ENCODE peak calls at places on chromosomes 6 and 20, in four cellular contexts. V, E, I and Y are unnamed samples. For H3K27me3, the result is how much of the 10 kb centered on the place peaks cover.

GRCh38 chr6:63573899-63574553 is 1.7 kb downstream of the LOC128125822 start:
- DNase-seq in I (peak), E (no peak), V (peak), Y (no peak)

GRCh38 chr6:150857062-150857905 is 8.2 kb upstream of the MTHFD1L start:
- DNase-seq in V (no peak), E (no peak), I (peak), Y (no peak)

GRCh38 chr6:12012231-12012565 is at the start of gene HIVEP1:
- DNase-seq in V (no peak), E (no peak), I (no peak), Y (no peak)

GRCh38 chr20:18504479-18505060 is 3.2 kb upstream of the SEC23B start:
- DNase-seq in E (no peak), I (peak), V (no peak), Y (no peak)

GRCh38 chr6:143449731-143450452 is 603 bp downstream of the ADAT2 start:
- DNase-seq in V (peak), I (peak), E (peak), Y (peak)

GRCh38 chr6:159110013-159110412 is 59.2 kb upstream of the FNDC1 start:
- DNase-seq in V (peak), E (no peak), I (no peak), Y (no peak)

GRCh38 chr6:68572525-68572924 is 62.6 kb upstream of the ADGRB3 start:
- DNase-seq in I (no peak), V (no peak), E (no peak), Y (no peak)

GRCh38 chr20:44180814-44181213 is 6.2 kb downstream of the JPH2 start:
- DNase-seq in V (no peak), E (no peak), I (no peak), Y (no peak)

GRCh38 chr6:139161817-139162284 is 27.0 kb downstream of the HECA start:
- DNase-seq in I (no peak), E (no peak), V (peak), Y (peak)

GRCh38 chr20:33318096-33318429 is 35.0 kb downstream of the BPIFB1 start:
- DNase-seq in I (no peak), V (no peak), E (no peak), Y (no peak)

GRCh38 chr20:33319986-33320385 is 37.0 kb downstream of the BPIFB1 start:
- DNase-seq in V (no peak), E (no peak), I (no peak), Y (no peak)

GRCh38 chr20:33323236-33323635 is 40.2 kb downstream of the BPIFB1 start:
- DNase-seq in E (no peak), V (no peak), I (no peak), Y (no peak)

GRCh38 chr20:33325350-33325749 is 42.3 kb downstream of the BPIFB1 start:
- DNase-seq in V (no peak), I (no peak), E (no peak), Y (no peak)

GRCh38 chr20:33322456-33322855 is 39.4 kb downstream of the BPIFB1 start:
- DNase-seq in E (no peak), V (no peak), I (no peak), Y (no peak)
- H3K27me3 ChIP-seq in E (under half), V (under half), I (under half), Y (under half)

DNA sequence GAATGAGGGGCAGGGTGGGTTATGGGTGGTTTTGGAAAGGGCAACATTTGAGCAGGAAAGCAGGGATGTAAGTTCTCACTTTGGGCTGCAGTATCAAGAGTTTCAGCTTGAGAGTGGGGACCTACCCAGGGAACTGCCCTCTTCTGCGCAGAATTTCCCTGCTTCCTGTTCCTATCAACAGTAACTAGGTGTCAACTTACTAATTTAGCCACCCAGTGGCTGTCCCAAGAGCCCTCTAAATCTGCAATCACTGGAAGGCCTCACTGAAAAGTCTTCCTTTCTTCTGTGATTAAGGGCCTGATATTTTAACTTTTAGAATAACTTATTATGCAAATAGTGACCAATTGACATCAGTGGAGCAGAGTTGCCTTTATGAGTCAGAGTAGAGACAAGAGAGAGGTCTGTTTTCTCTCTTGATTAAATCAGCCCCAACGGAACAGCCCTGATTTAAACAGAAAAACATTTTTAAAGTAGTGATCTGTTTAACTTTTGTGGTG is 118.2 kb upstream of the RIPOR2 start:
- DNase-seq in E (no peak), V (no peak), I (no peak), Y (no peak)
- H3K27ac ChIP-seq in E (no peak), V (peak), I (no peak), Y (no peak)

GRCh38 chr20:61391185-61391584 is 139.1 kb downstream of the CDH4 start:
- DNase-seq in E (no peak), I (no peak), V (no peak), Y (no peak)

GRCh38 chr20:61397146-61397545 is 145.1 kb downstream of the CDH4 start:
- DNase-seq in E (no peak), I (no peak), V (no peak), Y (no peak)

GRCh38 chr20:61396262-61396848 is 144.3 kb downstream of the CDH4 start:
- DNase-seq in I (no peak), E (no peak), V (no peak), Y (no peak)

GRCh38 chr20:61391812-61392520 is 139.9 kb downstream of the CDH4 start:
- DNase-seq in E (no peak), V (no peak), I (no peak), Y (no peak)

DNA sequence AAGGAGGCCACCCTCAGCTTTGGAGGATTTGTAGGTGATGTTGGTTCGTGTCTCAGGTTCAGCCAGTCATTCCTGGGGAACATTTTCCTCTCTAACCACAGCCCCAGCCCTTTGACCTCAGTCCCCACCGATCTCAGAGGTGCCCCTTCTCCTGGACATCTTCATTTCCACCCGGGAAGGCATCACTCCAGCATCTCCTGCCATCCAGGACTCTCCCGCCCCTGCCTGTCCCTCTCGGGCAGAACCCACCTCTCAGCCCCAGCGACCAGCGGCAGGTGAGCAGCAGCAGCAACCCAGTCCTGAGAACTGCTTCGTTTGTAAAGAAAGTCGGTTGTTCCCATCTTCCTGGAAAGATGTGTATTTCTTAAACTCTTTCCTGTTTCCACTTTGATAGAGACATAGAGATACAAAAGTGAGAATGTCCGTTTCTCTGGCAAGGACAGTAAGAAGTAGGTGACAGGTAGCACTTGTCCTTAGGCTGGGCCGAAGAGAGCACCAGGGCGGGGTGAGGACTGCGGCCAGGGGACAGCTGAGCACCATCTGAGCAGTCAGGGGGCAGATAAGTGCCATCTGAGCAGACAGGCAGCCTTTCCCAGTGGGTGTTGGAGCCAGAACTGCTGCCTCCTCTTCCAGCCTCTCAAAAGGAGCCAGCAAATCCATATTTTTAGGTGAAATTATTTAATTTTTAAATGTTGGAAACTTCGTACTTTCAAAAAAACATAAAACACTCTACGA is 142.2 kb downstream of the CDH4 start:
- DNase-seq in I (no peak), V (no peak), E (no peak), Y (no peak)
- H3K27me3 ChIP-seq in I (under half), V (under half), E (under half), Y (under half)

GRCh38 chr6:73418081-73418741 is 23.6 kb downstream of the DDX43 start:
- DNase-seq in I (no peak), V (no peak), E (no peak), Y (no peak)
- H3K27ac ChIP-seq in I (no peak), V (no peak), E (no peak), Y (no peak)

GRCh38 chr6:25277401-25277800 is 1.8 kb upstream of the CARMIL1 start:
- DNase-seq in I (no peak), V (no peak), E (no peak), Y (no peak)
- H3K27me3 ChIP-seq in I (under half), V (under half), E (under half), Y (under half)